ENCODE peak calls at places on chromosomes 13 and 19, in seven cellular contexts. J is uterus; S is KG1; D is activated CD4-positive, alpha-beta T cell treated with anti-CD3 and anti-CD28 coated beads, Interleukin-2, amount 50 U/mL, for 4 hours; B is psoas muscle; Y is left colon; Z is kidney glomerular epithelial cell. M is an unnamed sample.

GRCh38 chr13:113659337-113659736 is 1.3 kb upstream of the ATP4B start:
- DNase-seq in J (no peak), S (no peak), D (no peak), B (no peak), Y (no peak), Z (no peak), M (no peak)

GRCh38 chr13:50375792-50376191 is 360.5 kb downstream of the KCNRG start:
- DNase-seq in J (no peak), S (no peak), D (no peak), B (no peak), Y (no peak), Z (peak), M (no peak)

GRCh38 chr13:32409561-32410440 is 18.1 kb downstream of the N4BP2L1 start:
- DNase-seq in J (peak), S (no peak), D (no peak), B (peak), Y (no peak), Z (peak), M (peak)

GRCh38 chr13:29548722-29549446 is 46.6 kb downstream of the SLC7A1 start:
- DNase-seq in J (no peak), S (no peak), D (no peak), B (no peak), Y (no peak), Z (no peak), M (peak)

GRCh38 chr13:42232671-42233070 is 39.3 kb upstream of the AKAP11 start:
- DNase-seq in J (no peak), S (no peak), D (no peak), B (no peak), Y (no peak), Z (no peak), M (no peak)

GRCh38 chr13:77548594-77548993 is 13.1 kb downstream of the SCEL start:
- DNase-seq in J (no peak), S (no peak), D (no peak), B (no peak), Y (no peak), Z (no peak), M (no peak)

GRCh38 chr19:28419312-28419711 is 793.6 kb downstream of the UQCRFS1 start:
- DNase-seq in J (no peak), S (no peak), D (no peak), B (no peak), Y (no peak), Z (no peak), M (no peak)

GRCh38 chr13:99902657-99903056 is 68.9 kb downstream of the ZIC5 start:
- DNase-seq in J (no peak), S (no peak), D (no peak), B (no peak), Y (no peak), Z (no peak), M (no peak)

GRCh38 chr19:18967358-18968146 is 26.5 kb upstream of the HOMER3 start:
- DNase-seq in J (peak), S (peak), D (no peak), B (peak), Y (peak), Z (peak), M (peak)

GRCh38 chr13:73514208-73514607 is 455.4 kb downstream of the KLF5 start:
- DNase-seq in J (no peak), S (no peak), D (no peak), B (no peak), Y (no peak), Z (no peak), M (no peak)

GRCh38 chr19:41225238-41226052 is 6.4 kb downstream of the AXL start:
- DNase-seq in J (peak), S (no peak), D (peak), B (peak), Y (peak), Z (peak), M (peak)

GRCh38 chr19:39223703-39224279 is 19.7 kb upstream of the SYCN start:
- DNase-seq in J (no peak), S (no peak), D (no peak), B (no peak), Y (no peak), Z (peak), M (peak)

GRCh38 chr13:44797685-44798084 is 191.6 kb downstream of the NUFIP1 start:
- DNase-seq in J (no peak), S (no peak), D (no peak), B (no peak), Y (no peak), Z (no peak), M (no peak)

M was measured in astrocyte of the cerebellum.